ENCODE peak calls at places on chromosomes 6 and 20, in ten cellular contexts. Q, G, B, J, V, K, X, T, U and L are unnamed samples.

GRCh38 chr6:14240411-14241166 is 123.0 kb downstream of the CD83 start:
- DNase-seq in Q (no peak), G (no peak), B (no peak), J (no peak), V (no peak), K (no peak), X (no peak), T (no peak), U (no peak), L (no peak)

GRCh38 chr6:24933868-24934401 is 1.8 kb downstream of the RIPOR2 start:
- DNase-seq in Q (peak; percentile 35), G (peak; percentile 58), B (no peak), J (peak; percentile 54), V (no peak), K (no peak), X (peak; percentile 57), T (no peak), U (no peak), L (no peak)

GRCh38 chr20:17771206-17772004 is 71.6 kb downstream of the BANF2 start:
- DNase-seq in Q (no peak), G (no peak), B (no peak), J (no peak), V (no peak), K (no peak), X (no peak), T (no peak), U (no peak), L (no peak)

GRCh38 chr6:26520088-26520839 is 17.9 kb upstream of the HMGN4 start:
- DNase-seq in Q (no peak), G (no peak), B (no peak), J (no peak), V (no peak), K (no peak), X (no peak), T (peak; percentile 70), U (no peak), L (no peak)

GRCh38 chr6:11975353-11975977 is 36.6 kb upstream of the HIVEP1 start:
- DNase-seq in Q (no peak), G (peak; percentile 79), B (peak; percentile 18), J (peak; percentile 93), V (no peak), K (peak; percentile 61), X (no peak), T (no peak), U (no peak), L (peak; percentile 24)

GRCh38 chr6:81996414-81996813 is 243.9 kb upstream of the TENT5A start:
- DNase-seq in Q (no peak), G (no peak), B (no peak), J (no peak), V (peak; percentile 85), K (no peak), X (no peak), T (no peak), U (no peak), L (no peak)

GRCh38 chr20:49976542-49976941 is 6.2 kb upstream of the SNAI1 start:
- DNase-seq in Q (peak; percentile 69), G (no peak), B (no peak), J (no peak), V (peak; percentile 75), K (no peak), X (no peak), T (no peak), U (no peak), L (no peak)

GRCh38 chr6:142945071-142945445 is at the start of gene HIVEP2:
- DNase-seq in Q (peak; percentile 68), G (peak; percentile 94), B (peak; percentile 90), J (peak; percentile 84), V (peak; percentile 87), K (peak; percentile 96), X (no peak), T (peak; percentile 85), U (no peak), L (peak; percentile 85)

GRCh38 chr6:25641940-25642666 is 9.9 kb upstream of the SCGN start:
- DNase-seq in Q (peak; percentile 72), G (no peak), B (no peak), J (no peak), V (no peak), K (no peak), X (no peak), T (no peak), U (no peak), L (no peak)

GRCh38 chr6:75296811-75297779 is 12.5 kb upstream of the TMEM30A start:
- DNase-seq in Q (peak; percentile 71), G (no peak), B (no peak), J (peak; percentile 74), V (peak; percentile 71), K (no peak), X (peak; percentile 65), T (no peak), U (no peak), L (no peak)

GRCh38 chr6:166647896-166648295 is 20.8 kb upstream of the RPS6KA2 start:
- DNase-seq in Q (no peak), G (no peak), B (no peak), J (no peak), V (no peak), K (no peak), X (no peak), T (no peak), U (no peak), L (no peak)

GRCh38 chr6:111725446-111726112 is 119.9 kb upstream of the TRAF3IP2 start:
- DNase-seq in Q (no peak), G (no peak), B (no peak), J (no peak), V (peak; percentile 32), K (no peak), X (no peak), T (no peak), U (no peak), L (peak; percentile 40)

GRCh38 chr6:44201638-44202303 is 15.0 kb upstream of the MYMX start:
- DNase-seq in Q (no peak), G (no peak), B (no peak), J (no peak), V (no peak), K (no peak), X (no peak), T (no peak), U (no peak), L (no peak)

GRCh38 chr20:58571341-58571941 is 56.2 kb upstream of the APCDD1L start:
- DNase-seq in Q (no peak), G (no peak), B (no peak), J (no peak), V (no peak), K (no peak), X (no peak), T (no peak), U (no peak), L (no peak)

GRCh38 chr6:157244175-157244574 is 79.1 kb downstream of the TMEM242 start:
- DNase-seq in Q (no peak), G (peak; percentile 38), B (no peak), J (peak; percentile 30), V (peak; percentile 60), K (no peak), X (no peak), T (no peak), U (no peak), L (peak; percentile 67)

GRCh38 chr20:11271319-11271718 is 597.5 kb upstream of the JAG1 start:
- DNase-seq in Q (no peak), G (no peak), B (no peak), J (no peak), V (no peak), K (no peak), X (no peak), T (no peak), U (peak; percentile 23), L (no peak)

GRCh38 chr6:83429269-83429668 is 1.6 kb downstream of the ME1 start:
- DNase-seq in Q (no peak), G (no peak), B (no peak), J (no peak), V (no peak), K (no peak), X (no peak), T (no peak), U (no peak), L (no peak)

GRCh38 chr20:15643713-15644112 is 929.5 kb downstream of the KIF16B start:
- DNase-seq in Q (peak; percentile 37), G (no peak), B (no peak), J (peak; percentile 21), V (peak; percentile 10), K (no peak), X (no peak), T (no peak), U (no peak), L (no peak)
- TF ChIP-seq CTCF in Q (peak; percentile 22), G (peak; percentile 14), B (no peak), J (peak; percentile 51), V (peak; percentile 20), K (no peak), X (peak; percentile 33), T (no peak), U (no peak), L (no peak)

GRCh38 chr6:7544597-7544996 is 3.1 kb downstream of the DSP start:
- DNase-seq in Q (no peak), G (no peak), B (no peak), J (no peak), V (no peak), K (no peak), X (no peak), T (no peak), U (no peak), L (no peak)
- H3K4me3 ChIP-seq in Q (no peak overlapping the region), G (no peak overlapping the region), B (peak overlapping the region; percentile 69), J (no peak overlapping the region), V (no peak overlapping the region), K (no peak overlapping the region), X (no peak overlapping the region), T (no peak overlapping the region), U (no peak overlapping the region), L (no peak overlapping the region)

DNA sequence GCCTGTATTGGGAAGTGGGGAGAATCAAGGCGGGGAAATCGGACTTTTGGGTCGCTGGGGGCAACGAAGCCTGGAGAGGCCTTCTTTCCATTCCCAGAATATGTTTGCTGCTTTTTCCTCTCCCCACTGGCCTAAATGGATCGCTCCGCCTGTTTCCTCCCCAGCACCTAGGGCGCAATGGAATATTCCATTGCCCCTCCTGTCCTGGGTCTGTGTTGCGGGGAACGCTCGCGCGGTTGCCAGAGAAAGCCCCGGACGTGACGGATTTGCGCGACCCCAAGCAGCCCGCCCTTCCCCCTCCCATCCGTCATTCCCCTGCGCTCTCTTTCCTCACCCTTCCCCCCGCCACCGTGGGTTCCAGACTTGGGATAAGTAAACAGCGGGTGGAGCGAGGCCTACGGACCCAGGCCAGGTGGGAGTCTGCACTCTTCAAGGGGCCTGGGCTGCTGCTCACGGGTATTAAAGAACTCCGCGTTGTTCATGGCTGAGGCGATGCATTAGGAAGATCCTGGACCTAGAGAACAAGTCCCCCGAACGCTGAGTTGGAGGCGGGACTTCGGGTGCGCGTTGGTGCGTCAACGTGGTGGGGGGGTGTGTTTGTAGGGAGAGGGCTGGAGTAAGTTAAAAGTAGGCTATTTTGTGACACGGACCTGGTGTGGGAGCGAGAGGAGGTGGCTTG is at the start of gene PPT2:
- DNase-seq in Q (peak; percentile 85), G (peak; percentile 85), B (peak; percentile 94), J (peak; percentile 90), V (peak; percentile 91), K (peak; percentile 90), X (peak; percentile 90), T (peak; percentile 94), U (peak; percentile 74), L (peak; percentile 88)
- TF ChIP-seq POLR2A in Q (peak; percentile 13), G (no peak), B (no peak), J (peak; percentile 36), V (no peak), K (no peak), X (no peak), T (peak; percentile 64), U (peak; percentile 50), L (no peak)

DNA sequence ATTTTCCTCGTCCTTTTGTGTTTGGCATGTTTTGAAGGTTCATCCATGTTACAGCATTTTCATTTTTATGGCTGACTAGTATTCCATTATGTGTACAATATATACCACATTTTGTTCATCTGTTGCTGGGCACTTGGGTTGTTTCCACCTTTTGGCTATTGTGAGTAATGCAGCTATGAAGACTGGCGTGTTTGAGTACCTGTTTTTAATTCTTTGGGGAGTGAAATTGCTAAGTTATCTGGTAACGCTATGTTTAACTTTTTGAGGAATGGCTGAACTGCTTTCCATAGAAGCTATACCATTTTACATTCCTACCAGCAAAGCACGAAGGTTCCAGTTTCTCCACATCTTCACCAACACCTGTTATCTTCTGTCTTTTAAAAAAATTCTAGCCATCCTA is 37.0 kb upstream of the MYL9 start:
- DNase-seq in Q (no peak), G (no peak), B (no peak), J (no peak), V (no peak), K (no peak), X (no peak), T (no peak), U (no peak), L (no peak)
- TF ChIP-seq CTCF in Q (no peak), G (no peak), B (peak; percentile 5), J (no peak), V (no peak), K (no peak), X (peak; percentile 29), T (no peak), U (no peak), L (no peak)